ENCODE peak calls at places on chromosome 1, in six cellular contexts. H, M, L, D, A and K are unnamed samples.

GRCh38 chr1:248288385-248288784 is 10.6 kb upstream of the OR2T33 start:
- DNase-seq in A (no peak), H (no peak), L (no peak), D (no peak), M (no peak), K (no peak)

GRCh38 chr1:95021794-95022193 is 51.0 kb downstream of the ALG14 start:
- DNase-seq in L (no peak), M (no peak), D (no peak), A (peak), H (no peak), K (no peak)

GRCh38 chr1:35558374-35559316 is 1.0 kb downstream of the NCDN start:
- DNase-seq in M (no peak), H (no peak), A (no peak), L (no peak), D (no peak), K (no peak)

GRCh38 chr1:41638086-41639024 is 153.9 kb upstream of the EDN2 start:
- DNase-seq in A (no peak), M (no peak), L (no peak), H (no peak), D (no peak), K (no peak)

GRCh38 chr1:200625381-200625824 is 4.9 kb upstream of the KIF14 start:
- DNase-seq in M (no peak), L (no peak), H (no peak), A (no peak), D (no peak), K (no peak)

GRCh38 chr1:231676487-231676886 is 49.9 kb downstream of the DISC1 start:
- DNase-seq in L (no peak), M (no peak), H (no peak), D (no peak), A (no peak), K (no peak)

GRCh38 chr1:230125633-230126528 is 58.8 kb downstream of the GALNT2 start:
- DNase-seq in M (no peak), D (no peak), L (peak), H (no peak), A (no peak), K (no peak)

GRCh38 chr1:99886841-99887240 is 36.7 kb downstream of the AGL start:
- DNase-seq in A (no peak), M (no peak), D (no peak), H (no peak), L (peak), K (no peak)

GRCh38 chr1:21707086-21707840 is 38.1 kb upstream of the RAP1GAP start:
- DNase-seq in L (no peak), D (no peak), A (no peak), H (no peak), M (no peak), K (no peak)

GRCh38 chr1:24849653-24850295 is 80.3 kb downstream of the RUNX3 start:
- DNase-seq in D (no peak), H (no peak), A (no peak), L (no peak), M (no peak), K (no peak)

GRCh38 chr1:8870605-8871538 is 7.6 kb downstream of the ENO1 start:
- DNase-seq in M (no peak), L (no peak), A (no peak), D (no peak), H (no peak), K (no peak)

GRCh38 chr1:53654216-53655210 is 84.5 kb downstream of the GLIS1 start:
- DNase-seq in L (peak), H (peak), M (no peak), A (no peak), D (no peak), K (no peak)

GRCh38 chr1:45172015-45172414 is 34.4 kb downstream of the ZSWIM5 start:
- DNase-seq in L (no peak), D (no peak), A (no peak), H (no peak), M (no peak), K (no peak)

GRCh38 chr1:160108888-160109662 is 6.5 kb upstream of the ATP1A2 start:
- DNase-seq in H (no peak), M (no peak), A (no peak), L (peak), D (no peak), K (no peak)

GRCh38 chr1:77671836-77672235 is 10.6 kb downstream of the ZZZ3 start:
- DNase-seq in A (no peak), M (no peak), L (peak), D (no peak), H (no peak), K (no peak)